ENCODE peak calls at places on chromosomes 11 and 22, in four cellular contexts. Y is IMR-90, G is neuronal stem cell, I is H9. E is an unnamed sample.
A peak's percentile ranks its signal among the peaks of the same experiment; 100 is the strongest.

GRCh38 chr11:41309111-41309522 is 150.3 kb downstream of the LRRC4C start:
- DNase-seq in I (no peak), G (no peak), Y (no peak), E (no peak)

GRCh38 chr11:32374261-32374711 is 61.1 kb downstream of the WT1 start:
- DNase-seq in G (peak; percentile 33), Y (peak; percentile 15), I (peak; percentile 83), E (peak; percentile 79)

GRCh38 chr11:7501894-7502293 is 11.9 kb upstream of the PPFIBP2 start:
- DNase-seq in G (no peak), Y (no peak), I (no peak), E (no peak)

GRCh38 chr11:76946223-76946622 is 85.5 kb downstream of the ACER3 start:
- DNase-seq in I (no peak), G (no peak), Y (no peak), E (no peak)

GRCh38 chr11:43579171-43579918 is 101.2 kb upstream of the HSD17B12 start:
- DNase-seq in Y (peak; percentile 42), I (peak; percentile 78), G (no peak), E (no peak)

GRCh38 chr22:50185384-50186087 is at the start of gene TRABD:
- DNase-seq in Y (peak; percentile 82), G (peak; percentile 81), I (peak; percentile 91), E (peak; percentile 84)

GRCh38 chr11:107092667-107093066 is 74.4 kb upstream of the GUCY1A2 start:
- DNase-seq in I (no peak), Y (no peak), G (no peak), E (no peak)

GRCh38 chr22:42436402-42436801 is 4.2 kb upstream of the NFAM1 start:
- DNase-seq in Y (no peak), I (no peak), G (no peak), E (no peak)

GRCh38 chr11:31487848-31488247 is 21.6 kb downstream of the IMMP1L start:
- DNase-seq in G (peak; percentile 27), I (no peak), Y (peak; percentile 73), E (peak; percentile 65)

GRCh38 chr11:9263840-9264380 is 1.2 kb downstream of the DENND5A start:
- DNase-seq in I (no peak), G (no peak), Y (peak; percentile 30), E (peak; percentile 26)
- H3K4ac ChIP-seq in I (no peak overlapping the region), G (no peak overlapping the region), Y (peak overlapping the region; percentile 62), E (peak overlapping the region; percentile 53)

GRCh38 chr11:15911377-15912044 is 444.8 kb downstream of the SOX6 start:
- DNase-seq in I (no peak), G (no peak), Y (peak; percentile 74), E (no peak)
- H3K4ac ChIP-seq in I (no peak overlapping the region), G (no peak overlapping the region), Y (peak overlapping the region; percentile 52), E (no peak overlapping the region)

GRCh38 chr11:14702760-14703159 is 59.2 kb downstream of the PDE3B start:
- DNase-seq in I (no peak), Y (no peak), G (no peak), E (no peak)
- H3K4ac ChIP-seq in I (no peak overlapping the region), Y (no peak overlapping the region), G (no peak overlapping the region), E (no peak overlapping the region)

GRCh38 chr11:65870706-65871681 is 1.6 kb downstream of the EFEMP2 start:
- DNase-seq in Y (no peak), G (no peak), I (no peak), E (no peak)

GRCh38 chr11:65873280-65874156 is 918 bp upstream of the EFEMP2 start:
- DNase-seq in G (peak; percentile 92), Y (peak; percentile 90), I (peak; percentile 96), E (peak; percentile 98)

GRCh38 chr11:65872555-65873279 is at the start of gene EFEMP2:
- DNase-seq in G (peak; percentile 18), I (no peak), Y (no peak), E (no peak)

GRCh38 chr11:65870307-65870658 is 2.3 kb downstream of the EFEMP2 start:
- DNase-seq in Y (no peak), I (no peak), G (no peak), E (no peak)

GRCh38 chr11:65871811-65872548 is 620 bp downstream of the EFEMP2 start:
- DNase-seq in I (peak; percentile 67), Y (no peak), G (peak; percentile 23), E (no peak)
- H3K4ac ChIP-seq in I (no peak overlapping the region), Y (peak overlapping the region; percentile 97), G (no peak overlapping the region), E (peak overlapping the region; percentile 30)

GRCh38 chr11:843086-843704 is 543 bp downstream of the TSPAN4 start:
- DNase-seq in I (no peak), Y (no peak), G (no peak), E (no peak)
- H3K4ac ChIP-seq in I (no peak overlapping the region), Y (peak overlapping the region; percentile 96), G (no peak overlapping the region), E (peak overlapping the region; percentile 11)

GRCh38 chr11:71252434-71252781 is at the start of gene SHANK2:
- DNase-seq in Y (no peak), G (no peak), I (peak; percentile 61), E (peak; percentile 38)

GRCh38 chr11:71252782-71253730 is 679 bp upstream of the SHANK2 start:
- DNase-seq in I (peak; percentile 64), Y (peak; percentile 68), G (no peak), E (peak; percentile 72)

GRCh38 chr11:71251761-71252433 is 480 bp downstream of the SHANK2 start:
- DNase-seq in Y (no peak), G (peak; percentile 63), I (peak; percentile 69), E (no peak)

GRCh38 chr11:71250512-71251158 is 1.7 kb downstream of the SHANK2 start:
- DNase-seq in G (no peak), I (peak; percentile 27), Y (no peak), E (no peak)

DNA sequence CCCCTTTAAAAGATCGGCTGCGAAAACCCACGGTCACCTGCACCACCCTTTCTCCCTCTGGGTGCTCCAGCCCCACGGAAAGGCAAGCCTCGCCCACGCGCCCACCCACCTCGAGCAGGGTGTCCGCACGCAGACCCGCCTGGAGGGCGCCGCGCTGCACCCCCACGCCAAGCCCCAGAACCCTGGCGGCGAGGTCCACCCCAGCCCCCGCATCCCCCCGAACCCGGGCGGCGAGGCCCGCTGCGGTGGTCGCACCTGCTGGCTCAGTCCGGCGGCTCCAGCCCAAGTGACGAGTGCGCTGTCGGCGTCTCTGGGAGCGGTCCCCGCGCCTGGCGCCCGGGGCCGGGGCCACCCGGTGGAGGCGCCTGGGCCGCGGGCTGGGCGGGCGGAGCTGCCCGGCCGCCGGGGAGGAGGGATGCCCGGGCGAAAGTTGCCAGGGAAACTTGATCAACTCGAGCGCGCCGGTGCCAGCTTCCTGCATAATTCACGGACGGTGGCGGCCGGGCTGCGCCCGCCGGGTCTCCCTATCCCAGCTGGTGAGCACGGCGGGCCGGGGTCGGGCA is 1.1 kb downstream of the SHANK2 start:
- DNase-seq in Y (no peak), G (no peak), I (peak; percentile 35), E (no peak)
- H3K4ac ChIP-seq in Y (peak overlapping the region; percentile 22), G (no peak overlapping the region), I (no peak overlapping the region), E (peak overlapping the region; percentile 74)

GRCh38 chr22:45684752-45685359 is 13.2 kb downstream of the ATXN10 start:
- DNase-seq in G (no peak), I (no peak), Y (no peak), E (no peak)
- H3K4ac ChIP-seq in G (no peak overlapping the region), I (no peak overlapping the region), Y (peak overlapping the region; percentile 24), E (no peak overlapping the region)

GRCh38 chr11:74019104-74019738 is 10.3 kb upstream of the UCP3 start:
- DNase-seq in Y (no peak), G (no peak), I (no peak), E (no peak)
- H3K4ac ChIP-seq in Y (peak overlapping the region; percentile 60), G (no peak overlapping the region), I (no peak overlapping the region), E (no peak overlapping the region)

GRCh38 chr11:113876074-113876797 is 864 bp upstream of the USP28 start:
- DNase-seq in G (no peak), I (no peak), Y (no peak), E (no peak)

GRCh38 chr11:113877673-113878060 is 2.3 kb upstream of the USP28 start:
- DNase-seq in Y (no peak), I (no peak), G (no peak), E (no peak)

GRCh38 chr11:113875414-113876073 is at the start of gene USP28:
- DNase-seq in I (peak; percentile 97), Y (peak; percentile 95), G (peak; percentile 95), E (peak; percentile 99)

GRCh38 chr11:113874920-113875413 is 405 bp downstream of the USP28 start:
- DNase-seq in G (no peak), Y (peak; percentile 35), I (no peak), E (peak; percentile 17)

GRCh38 chr11:113876798-113877672 is 1.7 kb upstream of the USP28 start:
- DNase-seq in Y (no peak), G (no peak), I (no peak), E (no peak)
- H3K4ac ChIP-seq in Y (no peak overlapping the region), G (no peak overlapping the region), I (no peak overlapping the region), E (no peak overlapping the region)

E was measured in trophoblast cell.